ENCODE peak calls at places on chromosome 9, in four cellular contexts. D is stimulated activated CD8-positive, alpha-beta memory T cell treated with anti-CD3 and anti-CD28 coated beads, Interleukin-4, amount 100 ng/mL, for 4 hours; P is neural crest cell; G is activated CD4-positive, CD25-positive, alpha-beta regulatory T cell treated with anti-CD3 and anti-CD28 coated beads, Interleukin-2, amount 50 U/mL, for 72 hours. L is an unnamed sample.
A peak's percentile ranks its signal among the peaks of the same experiment; 100 is the strongest.

GRCh38 chr9:18393340-18394130 is 80.4 kb upstream of the ADAMTSL1 start:
- DNase-seq in P (no peak), D (no peak), G (no peak), L (no peak)

GRCh38 chr9:120393386-120394057 is 186.4 kb downstream of the CDK5RAP2 start:
- DNase-seq in G (no peak), D (no peak), P (no peak), L (no peak)

GRCh38 chr9:27407966-27408365 is 111.0 kb upstream of the EQTN start:
- DNase-seq in P (no peak), D (no peak), G (no peak), L (no peak)

GRCh38 chr9:87708989-87709706 is 16.8 kb upstream of the CTSL start:
- DNase-seq in P (no peak), G (no peak), D (no peak), L (no peak)

GRCh38 chr9:130150779-130151381 is 21.3 kb upstream of the NCS1 start:
- DNase-seq in D (no peak), P (no peak), G (no peak), L (no peak)

GRCh38 chr9:130276121-130276520 is 10.6 kb downstream of the HMCN2 start:
- DNase-seq in D (no peak), G (no peak), P (no peak), L (no peak)

GRCh38 chr9:129081388-129081889 is 528 bp downstream of the DOLPP1 start:
- DNase-seq in G (no peak), D (no peak), P (no peak), L (no peak)

GRCh38 chr9:75152416-75152815 is 64.1 kb downstream of the OSTF1 start:
- DNase-seq in D (peak; percentile 36), P (no peak), G (peak; percentile 34), L (peak; percentile 56)

GRCh38 chr9:36764364-36765076 is 191.8 kb downstream of the MELK start:
- DNase-seq in G (no peak), D (no peak), P (no peak), L (no peak)

GRCh38 chr9:114355821-114356220 is 26.2 kb downstream of the ORM2 start:
- DNase-seq in P (no peak), G (no peak), D (no peak), L (no peak)

GRCh38 chr9:37512439-37512838 is 26.7 kb downstream of the POLR1E start:
- DNase-seq in D (no peak), P (no peak), G (no peak), L (no peak)